ENCODE peak calls at places on chromosomes 6 and 20, in six cellular contexts. V, Y, K, T, O and Z are unnamed samples.

GRCh38 chr20:13857961-13858360 is 73.1 kb downstream of the NDUFAF5 start:
- DNase-seq in O (no peak), T (no peak), V (no peak), Y (no peak), K (peak), Z (no peak)

GRCh38 chr6:37021356-37022129 is 16.1 kb downstream of the FGD2 start:
- DNase-seq in K (peak), V (peak), T (no peak), O (peak), Y (peak), Z (no peak)

GRCh38 chr6:109455502-109456282 is at the start of gene MICAL1:
- DNase-seq in T (peak), O (peak), V (peak), Y (peak), K (peak), Z (peak)

GRCh38 chr20:10537850-10538480 is 102.9 kb downstream of the SLX4IP start:
- DNase-seq in O (no peak), K (peak), Y (no peak), V (no peak), T (no peak), Z (no peak)

GRCh38 chr20:645318-646106 is 7.5 kb downstream of the SRXN1 start:
- DNase-seq in K (peak), T (peak), O (peak), V (peak), Y (peak), Z (peak)

GRCh38 chr6:3326179-3326971 is 67.6 kb downstream of the PSMG4 start:
- DNase-seq in V (no peak), T (no peak), O (no peak), Y (no peak), K (peak), Z (no peak)

GRCh38 chr6:98137391-98137790 is 697.0 kb upstream of the POU3F2 start:
- DNase-seq in O (no peak), K (no peak), Y (no peak), V (no peak), T (no peak), Z (no peak)

GRCh38 chr6:39432311-39433025 is 110.0 kb upstream of the KCNK16 start:
- DNase-seq in O (no peak), V (no peak), T (no peak), K (peak), Y (no peak), Z (no peak)

GRCh38 chr6:134678436-134678889 is 271.4 kb downstream of the ALDH8A1 start:
- DNase-seq in V (no peak), Y (peak), T (peak), K (peak), O (peak), Z (no peak)

GRCh38 chr6:160379464-160379863 is 31.3 kb downstream of the SLC22A3 start:
- DNase-seq in T (no peak), Y (no peak), K (peak), V (no peak), O (no peak), Z (no peak)
- H3K27ac ChIP-seq in T (no peak), Y (no peak), K (no peak), V (no peak), O (no peak), Z (peak)

DNA sequence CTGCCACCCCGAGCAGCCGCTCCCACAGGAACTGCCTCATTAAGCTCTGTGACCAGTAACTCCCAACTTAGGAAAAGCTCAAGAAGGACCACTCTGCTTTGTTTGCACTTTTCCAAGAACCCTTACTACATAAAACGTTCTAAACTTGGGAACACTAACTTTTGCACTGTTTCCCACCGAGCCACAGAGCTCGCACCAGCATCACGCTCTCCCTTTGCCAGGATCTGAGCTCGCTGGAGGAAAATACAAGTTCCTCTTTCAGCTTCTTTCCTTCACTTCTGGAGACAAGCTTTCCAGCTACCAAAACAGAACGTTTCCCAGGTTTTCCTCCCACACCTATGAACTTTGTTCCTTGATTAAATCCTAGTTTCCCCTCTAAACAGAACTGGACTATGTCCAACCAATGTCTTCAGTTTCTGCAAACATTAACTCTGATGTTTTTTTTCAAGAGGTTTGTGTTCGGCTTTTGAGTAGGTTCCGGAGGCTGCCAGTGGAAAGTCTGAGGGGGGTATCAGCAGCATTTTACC is 135.3 kb downstream of the LY86 start:
- DNase-seq in T (no peak), Y (no peak), V (no peak), K (no peak), O (no peak), Z (no peak)
- H3K27ac ChIP-seq in T (peak), Y (peak), V (no peak), K (peak), O (peak), Z (peak)

GRCh38 chr6:164108869-164109769 is 694.6 kb downstream of the QKI start:
- DNase-seq in V (no peak), K (peak), O (peak), T (peak), Y (peak), Z (no peak)

GRCh38 chr6:164106345-164106769 is 691.8 kb downstream of the QKI start:
- DNase-seq in K (peak), T (no peak), V (peak), O (peak), Y (no peak), Z (no peak)

GRCh38 chr6:164108092-164108491 is 693.6 kb downstream of the QKI start:
- DNase-seq in T (no peak), K (peak), O (no peak), Y (no peak), V (no peak), Z (no peak)

GRCh38 chr6:164107297-164107995 is 692.9 kb downstream of the QKI start:
- DNase-seq in O (no peak), K (peak), T (no peak), V (no peak), Y (peak), Z (no peak)

DNA sequence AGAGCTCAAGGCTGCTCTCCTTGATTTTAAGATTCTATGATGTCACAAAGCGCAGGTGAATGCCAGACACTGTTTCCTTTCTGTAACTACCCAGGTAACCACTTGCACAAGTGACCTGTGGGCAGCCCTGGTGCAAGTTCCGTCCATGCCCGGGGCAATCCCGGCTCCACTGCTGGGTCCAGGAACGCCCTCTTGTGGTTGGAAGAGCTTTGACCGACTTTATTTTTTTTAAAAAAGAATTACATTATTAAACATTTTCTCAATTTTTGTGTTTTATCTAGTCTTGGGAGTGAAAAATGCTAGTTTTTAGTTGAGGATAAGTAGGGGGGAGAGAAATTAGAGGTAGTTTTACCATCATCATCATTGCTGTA is 695.2 kb downstream of the QKI start:
- DNase-seq in O (peak), K (peak), Y (peak), V (peak), T (peak), Z (no peak)
- H3K27ac ChIP-seq in O (no peak), K (no peak), Y (no peak), V (no peak), T (no peak), Z (no peak)

DNA sequence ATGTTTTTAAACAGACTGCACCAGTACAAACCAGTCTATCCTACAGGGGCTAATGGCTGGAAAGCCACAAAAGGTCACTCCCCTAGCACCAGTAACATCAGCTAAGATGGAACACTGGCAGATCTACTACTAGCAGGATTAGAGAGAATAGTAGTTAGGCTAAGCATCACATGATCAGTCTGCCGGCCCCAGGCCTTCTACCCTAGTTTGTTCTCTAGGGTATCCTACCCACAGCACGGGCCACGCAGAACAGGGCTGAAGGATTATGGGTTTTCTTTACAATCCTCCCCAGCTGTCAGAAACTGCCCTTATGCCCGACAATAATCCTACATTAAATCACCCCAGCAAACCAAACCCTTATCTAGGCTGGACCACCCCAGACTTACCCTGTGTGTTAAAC is 156.0 kb downstream of the LY86 start:
- DNase-seq in V (no peak), K (no peak), O (no peak), Y (no peak), T (no peak), Z (no peak)
- H3K27ac ChIP-seq in V (no peak), K (no peak), O (no peak), Y (no peak), T (no peak), Z (no peak)

DNA sequence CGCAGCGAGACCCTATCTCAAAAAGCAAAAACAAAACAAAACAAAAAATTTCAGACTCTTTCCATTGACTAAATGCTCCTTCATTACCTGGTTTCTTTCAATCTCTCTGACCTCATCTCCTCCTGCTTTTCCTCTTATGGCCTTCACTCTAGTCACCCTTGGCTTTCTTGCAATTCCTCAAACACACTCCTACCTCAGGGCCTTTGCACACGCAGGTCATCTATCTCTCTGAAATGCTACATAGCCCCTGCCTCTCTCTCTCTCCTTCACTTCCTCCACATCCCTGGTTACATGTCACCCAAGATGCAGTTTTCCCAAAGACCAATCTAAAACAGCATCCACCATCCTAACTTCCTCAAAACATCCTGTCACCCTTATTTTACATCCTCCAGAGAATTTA is 96.8 kb downstream of the PREX1 start:
- DNase-seq in K (no peak), T (no peak), Y (no peak), O (no peak), V (no peak), Z (no peak)
- H3K27ac ChIP-seq in K (no peak), T (no peak), Y (no peak), O (no peak), V (no peak), Z (no peak)

GRCh38 chr6:139766796-139767195 is 392.3 kb upstream of the CITED2 start:
- DNase-seq in Y (no peak), K (no peak), V (no peak), T (no peak), O (no peak), Z (no peak)

GRCh38 chr6:139763468-139764214 is 389.2 kb upstream of the CITED2 start:
- DNase-seq in V (no peak), Y (peak), K (no peak), T (no peak), O (peak), Z (no peak)

GRCh38 chr6:139762587-139763031 is 388.2 kb upstream of the CITED2 start:
- DNase-seq in T (no peak), V (no peak), O (no peak), K (no peak), Y (peak), Z (no peak)

GRCh38 chr6:139765825-139766285 is 391.4 kb upstream of the CITED2 start:
- DNase-seq in T (no peak), K (peak), V (no peak), O (peak), Y (peak), Z (no peak)

GRCh38 chr6:139764498-139764986 is 390.1 kb upstream of the CITED2 start:
- DNase-seq in K (peak), Y (peak), T (no peak), V (no peak), O (peak), Z (peak)
- H3K27ac ChIP-seq in K (peak), Y (peak), T (peak), V (no peak), O (peak), Z (peak)